ENCODE peak calls at places on chromosomes 16 and 17, in five cellular contexts. D is GM12878, P is neural crest cell, A is IMR-90, Y is AG04450. U is an unnamed sample.

GRCh38 chr17:53032861-53033271 is 789.9 kb upstream of the KIF2B start:
- DNase-seq in Y (no peak), D (no peak), A (peak), P (peak), U (no peak)

GRCh38 chr16:30069575-30070462 is 4.3 kb downstream of the ALDOA start:
- DNase-seq in A (no peak), D (no peak), P (no peak), Y (no peak), U (no peak)

GRCh38 chr17:78915872-78916632 is 9.1 kb downstream of the TIMP2 start:
- DNase-seq in A (no peak), P (no peak), Y (no peak), D (no peak), U (peak)

GRCh38 chr17:79980246-79981043 is 55.2 kb downstream of the TBC1D16 start:
- DNase-seq in D (no peak), A (no peak), Y (no peak), P (no peak), U (no peak)

GRCh38 chr16:67333315-67333714 is 6.7 kb downstream of the LRRC36 start:
- DNase-seq in Y (no peak), D (no peak), P (no peak), A (no peak), U (no peak)

GRCh38 chr17:75853410-75853809 is 1.7 kb downstream of the WBP2 start:
- DNase-seq in Y (no peak), P (no peak), A (peak), D (no peak), U (no peak)

GRCh38 chr16:69190046-69190588 is 3.2 kb downstream of the SNTB2 start:
- DNase-seq in D (no peak), P (no peak), A (no peak), Y (no peak), U (no peak)

GRCh38 chr17:13074026-13074425 is 56.2 kb upstream of the ELAC2 start:
- DNase-seq in A (peak), P (no peak), Y (no peak), D (no peak), U (no peak)

GRCh38 chr17:10114931-10115535 is 83.4 kb downstream of the GAS7 start:
- DNase-seq in D (peak), P (no peak), A (peak), Y (peak), U (peak)

GRCh38 chr17:80891096-80892018 is 100.3 kb upstream of the CHMP6 start:
- DNase-seq in P (no peak), Y (peak), A (peak), D (peak), U (no peak)

GRCh38 chr16:76176616-76177015 is 100.6 kb upstream of the CNTNAP4 start:
- DNase-seq in A (no peak), P (no peak), Y (no peak), D (no peak), U (no peak)

GRCh38 chr16:66961065-66961744 is at the start of gene CES3:
- DNase-seq in A (peak), D (no peak), P (peak), Y (peak), U (peak)

GRCh38 chr16:50830698-50831097 is 88.8 kb downstream of the CYLD start:
- DNase-seq in D (no peak), A (no peak), Y (no peak), P (no peak), U (no peak)

GRCh38 chr16:51876934-51877333 is 670.0 kb downstream of the TOX3 start:
- DNase-seq in Y (peak), P (no peak), A (peak), D (no peak), U (no peak)

GRCh38 chr17:40361063-40361924 is 3.2 kb downstream of the GJD3 start:
- DNase-seq in D (no peak), P (no peak), A (no peak), Y (no peak), U (no peak)

GRCh38 chr16:86630471-86630870 is 52.1 kb downstream of the FOXL1 start:
- DNase-seq in P (no peak), D (no peak), A (peak), Y (no peak), U (no peak)

GRCh38 chr16:81517630-81518438 is 73.2 kb downstream of the CMIP start:
- DNase-seq in Y (no peak), P (no peak), D (no peak), A (peak), U (no peak)

GRCh38 chr16:75401697-75402096 is 31.6 kb downstream of the CFDP1 start:
- DNase-seq in D (no peak), Y (no peak), A (no peak), P (no peak), U (no peak)

DNA sequence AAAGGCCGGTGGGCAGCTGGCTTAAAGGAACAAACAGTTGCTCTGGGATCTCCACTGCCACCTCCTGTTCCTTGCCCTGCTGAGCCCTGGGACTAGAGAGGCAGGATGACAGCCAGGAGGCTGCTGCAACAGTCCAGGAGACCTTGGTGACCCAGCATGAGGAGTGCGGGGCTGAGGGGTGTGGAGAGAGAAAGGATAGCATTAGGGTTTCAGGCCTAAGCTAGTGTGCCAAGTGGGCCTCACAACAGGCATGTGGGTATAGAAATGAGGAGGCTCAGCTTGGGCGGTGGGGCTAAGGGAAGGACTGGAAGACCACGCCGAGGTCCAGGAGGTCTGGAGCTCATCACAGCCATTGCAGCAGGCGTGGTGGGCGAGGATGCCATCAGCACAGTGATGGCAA is 39.8 kb downstream of the SDK2 start:
- DNase-seq in P (no peak), A (no peak), D (no peak), Y (no peak), U (no peak)
- TF ChIP-seq CTCF in P (no peak), A (no peak), D (no peak), Y (no peak), U (no peak)

GRCh38 chr17:15213381-15214087 is 51.6 kb downstream of the PMP22 start:
- DNase-seq in D (no peak), Y (no peak), P (peak), A (peak), U (no peak)
- TF ChIP-seq CTCF in D (no peak), Y (peak), P (peak), A (peak), U (peak)

DNA sequence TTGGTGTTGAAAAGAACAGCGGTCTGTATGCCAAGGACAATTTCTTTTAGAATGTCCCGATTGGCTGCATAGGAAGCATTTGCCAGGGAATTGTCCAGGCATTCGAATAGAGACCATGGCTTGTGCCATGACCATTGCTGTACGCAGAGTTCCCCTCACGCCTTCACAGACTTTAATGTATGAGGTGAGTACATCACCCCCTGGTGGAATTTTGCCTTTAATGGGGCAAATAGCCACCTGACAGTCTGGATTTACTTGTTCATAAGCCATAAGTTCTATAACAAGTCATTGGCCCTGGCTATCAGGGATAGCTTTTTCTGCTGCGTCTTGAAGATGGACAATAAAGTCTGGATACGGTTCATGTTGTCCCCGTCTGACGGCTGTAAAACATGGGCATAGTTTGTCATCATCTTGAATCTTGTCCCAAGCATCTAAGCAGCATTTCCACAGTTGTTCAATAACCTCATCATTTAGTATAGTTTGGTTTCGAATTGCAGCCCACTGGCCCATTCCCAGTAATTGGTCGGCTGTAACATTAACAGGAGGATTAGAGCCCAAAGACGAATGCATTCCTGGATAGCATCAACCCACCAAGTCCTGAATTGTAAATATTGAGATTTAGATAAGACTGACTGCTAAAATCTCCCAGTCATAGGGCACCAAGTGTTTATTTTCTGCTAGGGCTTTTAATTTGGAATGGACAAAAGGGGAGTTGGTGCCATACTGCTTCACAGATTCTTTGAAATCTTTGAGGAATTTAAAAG is 67.7 kb upstream of the ARL4D start:
- DNase-seq in P (no peak), D (no peak), A (peak), Y (no peak), U (no peak)
- TF ChIP-seq CTCF in P (peak), D (no peak), A (peak), Y (no peak), U (no peak)

GRCh38 chr16:1308036-1308976 is 1.1 kb upstream of the UBE2I start:
- DNase-seq in P (no peak), D (no peak), A (peak), Y (no peak), U (no peak)

GRCh38 chr16:1310832-1311200 is 1.4 kb downstream of the UBE2I start:
- DNase-seq in P (no peak), Y (no peak), D (no peak), A (no peak), U (no peak)

GRCh38 chr16:1309888-1310831 is 724 bp downstream of the UBE2I start:
- DNase-seq in P (no peak), Y (no peak), A (peak), D (no peak), U (peak)

GRCh38 chr16:1311212-1311737 is 1.8 kb downstream of the UBE2I start:
- DNase-seq in A (no peak), P (no peak), Y (no peak), D (no peak), U (no peak)

GRCh38 chr16:1308977-1309885 is at the start of gene UBE2I:
- DNase-seq in D (peak), P (peak), A (peak), Y (peak), U (peak)
- TF ChIP-seq CTCF in D (no peak), P (no peak), A (no peak), Y (no peak), U (no peak)

U was measured in heart right ventricle.